ENCODE peak calls at places on chromosomes 5 and 9, in eight cellular contexts. W, G, B, S, J, D, A and T are unnamed samples.

GRCh38 chr5:135020111-135020895 is 13.7 kb downstream of the PITX1 start:
- DNase-seq in J (no peak), G (no peak), W (no peak), D (no peak), A (no peak), S (no peak), B (peak), T (no peak)

GRCh38 chr5:82952326-82952725 is 124.9 kb downstream of the TMEM167A start:
- DNase-seq in W (no peak), J (no peak), D (no peak), A (no peak), G (no peak), B (no peak), S (no peak), T (no peak)

GRCh38 chr5:137995077-137995746 is 37.7 kb downstream of the FAM13B start:
- DNase-seq in D (no peak), S (peak), J (no peak), G (no peak), B (peak), W (no peak), A (peak), T (no peak)

GRCh38 chr9:112050544-112051475 is 124.3 kb downstream of the SUSD1 start:
- DNase-seq in S (peak), D (no peak), B (no peak), G (peak), W (no peak), J (peak), A (peak), T (no peak)

GRCh38 chr5:143491644-143492043 is 88.2 kb upstream of the NR3C1 start:
- DNase-seq in S (peak), B (no peak), G (no peak), W (no peak), J (no peak), D (no peak), A (no peak), T (no peak)

GRCh38 chr5:169201597-169201996 is 99.3 kb downstream of the SLIT3 start:
- DNase-seq in J (no peak), A (no peak), B (no peak), S (no peak), G (no peak), W (no peak), D (no peak), T (no peak)

GRCh38 chr5:95432779-95433178 is 41.6 kb downstream of the FAM81B start:
- DNase-seq in S (no peak), G (no peak), D (no peak), W (no peak), B (no peak), J (no peak), A (no peak), T (no peak)

GRCh38 chr5:148791334-148791667 is 35.1 kb upstream of the ADRB2 start:
- DNase-seq in B (no peak), S (no peak), J (no peak), A (peak), G (no peak), D (no peak), W (peak), T (no peak)

GRCh38 chr5:2205185-2205585 is 322.5 kb upstream of the IRX4 start:
- DNase-seq in D (no peak), B (no peak), G (peak), A (no peak), S (no peak), W (peak), J (no peak), T (no peak)

GRCh38 chr5:14557203-14557725 is 24.3 kb upstream of the OTULINL start:
- DNase-seq in A (no peak), J (no peak), W (no peak), B (no peak), G (peak), D (no peak), S (no peak), T (no peak)

GRCh38 chr5:41636605-41637004 is 126.2 kb upstream of the PLCXD3 start:
- DNase-seq in B (peak), D (peak), W (no peak), J (no peak), G (no peak), A (no peak), S (peak), T (no peak)

GRCh38 chr5:142944140-142944539 is 174.0 kb downstream of the ARHGAP26 start:
- DNase-seq in J (no peak), A (no peak), G (no peak), B (no peak), S (no peak), D (no peak), W (no peak), T (no peak)

GRCh38 chr5:101943784-101944183 is 352.3 kb downstream of the SLCO4C1 start:
- DNase-seq in G (no peak), D (no peak), S (no peak), A (no peak), W (no peak), J (no peak), B (no peak), T (no peak)

GRCh38 chr9:6782378-6782777 is 24.6 kb downstream of the KDM4C start:
- DNase-seq in A (no peak), J (no peak), G (no peak), S (no peak), D (no peak), B (no peak), W (no peak), T (no peak)

GRCh38 chr5:173235499-173236394 is 741 bp upstream of the NKX2-5 start:
- DNase-seq in J (no peak), W (no peak), G (no peak), A (no peak), B (no peak), D (peak), S (no peak), T (no peak)